ENCODE peak calls at places on chromosomes 7 and 10, in five cellular contexts. One of them, this sample, is unnamed.

GRCh38 chr7:70027864-70028263 is 429.6 kb downstream of the AUTS2 start:
- DNase-seq in M059J: no peak
- DNase-seq in GM18507: no peak
- DNase-seq in memory B cell: no peak
- DNase-seq in upper lobe of right lung: no peak
- DNase-seq in this sample: no peak

GRCh38 chr10:82628373-82628772 is 753.4 kb downstream of the NRG3 start:
- DNase-seq in M059J: no peak
- DNase-seq in memory B cell: no peak
- DNase-seq in upper lobe of right lung: no peak
- DNase-seq in GM18507: no peak
- DNase-seq in this sample: no peak

GRCh38 chr7:2582006-2582735 is 23.4 kb downstream of the IQCE start:
- DNase-seq in memory B cell: no peak
- DNase-seq in M059J: no peak
- DNase-seq in GM18507: no peak
- DNase-seq in upper lobe of right lung: no peak
- DNase-seq in this sample: no peak

GRCh38 chr10:19789607-19790006 is 26.6 kb upstream of the PLXDC2 start:
- DNase-seq in M059J: no peak
- DNase-seq in GM18507: no peak
- DNase-seq in memory B cell: no peak
- DNase-seq in upper lobe of right lung: no peak
- DNase-seq in this sample: no peak

GRCh38 chr10:14200645-14201534 is 129.8 kb downstream of the FRMD4A start:
- DNase-seq in GM18507: no peak
- DNase-seq in M059J: no peak
- DNase-seq in upper lobe of right lung: no peak
- DNase-seq in memory B cell: no peak
- DNase-seq in this sample: no peak

GRCh38 chr10:82206831-82207230 is 331.8 kb downstream of the NRG3 start:
- DNase-seq in memory B cell: no peak
- DNase-seq in GM18507: no peak
- DNase-seq in upper lobe of right lung: no peak
- DNase-seq in M059J: no peak
- DNase-seq in this sample: no peak

GRCh38 chr7:151732834-151733585 is 143.9 kb downstream of the PRKAG2 start:
- DNase-seq in GM18507: no peak
- DNase-seq in upper lobe of right lung: no peak
- DNase-seq in memory B cell: no peak
- DNase-seq in M059J: no peak
- DNase-seq in this sample: no peak

GRCh38 chr10:12388671-12389070 is 39.3 kb downstream of the CAMK1D start:
- DNase-seq in M059J: no peak
- DNase-seq in memory B cell: no peak
- DNase-seq in GM18507: no peak
- DNase-seq in upper lobe of right lung: no peak
- DNase-seq in this sample: no peak

GRCh38 chr7:65554-65953 is 126.8 kb upstream of the FAM20C start:
- DNase-seq in GM18507: no peak
- DNase-seq in upper lobe of right lung: peak; percentile 36
- DNase-seq in M059J: peak; percentile 61
- DNase-seq in memory B cell: no peak
- DNase-seq in this sample: peak; percentile 66

GRCh38 chr7:18212788-18213187 is 185.1 kb upstream of the PRPS1L1 start:
- DNase-seq in M059J: no peak
- DNase-seq in memory B cell: no peak
- DNase-seq in upper lobe of right lung: no peak
- DNase-seq in GM18507: no peak
- DNase-seq in this sample: peak; percentile 47

GRCh38 chr7:77989981-77990566 is 191.5 kb downstream of the PHTF2 start:
- DNase-seq in M059J: peak; percentile 10
- DNase-seq in upper lobe of right lung: no peak
- DNase-seq in memory B cell: no peak
- DNase-seq in GM18507: no peak
- DNase-seq in this sample: no peak

GRCh38 chr7:105837765-105838241 is 38.6 kb downstream of the ATXN7L1 start:
- DNase-seq in GM18507: no peak
- DNase-seq in M059J: no peak
- DNase-seq in memory B cell: no peak
- DNase-seq in upper lobe of right lung: peak; percentile 79
- DNase-seq in this sample: no peak

GRCh38 chr7:82389847-82390246 is 53.7 kb downstream of the CACNA2D1 start:
- DNase-seq in M059J: no peak
- DNase-seq in GM18507: no peak
- DNase-seq in memory B cell: no peak
- DNase-seq in upper lobe of right lung: no peak
- DNase-seq in this sample: no peak

GRCh38 chr10:6543431-6544005 is 36.6 kb downstream of the PRKCQ start:
- DNase-seq in GM18507: no peak
- DNase-seq in M059J: no peak
- DNase-seq in memory B cell: no peak
- DNase-seq in upper lobe of right lung: no peak
- DNase-seq in this sample: no peak

This sample was measured in EH.